ENCODE peak calls at places on chromosomes 13 and 19, in seven cellular contexts. B, N, T, V, R, H and P are unnamed samples.
A peak's percentile ranks its signal among the peaks of the same experiment; 100 is the strongest.

GRCh38 chr13:80084086-80084676 is 256.7 kb downstream of the SPRY2 start:
- ATAC-seq in V (no peak), B (no peak), H (peak; percentile 39), T (no peak), N (no peak), R (peak; percentile 61), P (no peak)

GRCh38 chr19:10898633-10899032 is 27.3 kb downstream of the CARM1 start:
- ATAC-seq in N (no peak), B (no peak), T (peak; percentile 22), V (peak; percentile 9), H (peak; percentile 1), R (no peak), P (no peak)

GRCh38 chr19:40136818-40137217 is 46.1 kb upstream of the ZNF780A start:
- ATAC-seq in T (no peak), B (no peak), R (no peak), H (no peak), N (no peak), V (no peak), P (no peak)

GRCh38 chr13:43325636-43326035 is 302.2 kb downstream of the DNAJC15 start:
- ATAC-seq in R (no peak), V (no peak), B (no peak), N (no peak), T (no peak), H (peak; percentile 77), P (no peak)

GRCh38 chr13:53069800-53070199 is 41.2 kb downstream of the OLFM4 start:
- ATAC-seq in R (no peak), V (peak; percentile 54), B (no peak), N (no peak), T (no peak), H (no peak), P (no peak)

GRCh38 chr19:1765904-1766799 is 12.8 kb downstream of the ONECUT3 start:
- ATAC-seq in T (no peak), N (no peak), R (no peak), V (no peak), H (no peak), B (peak; percentile 17), P (no peak)

GRCh38 chr19:44623080-44623479 is 9.7 kb downstream of the IGSF23 start:
- ATAC-seq in H (no peak), N (peak; percentile 2), R (peak; percentile 44), V (peak; percentile 56), T (no peak), B (no peak), P (no peak)

GRCh38 chr13:48545608-48546007 is 12.7 kb upstream of the RCBTB2 start:
- ATAC-seq in B (no peak), T (no peak), V (no peak), R (no peak), H (no peak), N (peak; percentile 49), P (no peak)

GRCh38 chr13:102132896-102133295 is 269.0 kb downstream of the FGF14 start:
- ATAC-seq in N (no peak), B (no peak), T (no peak), R (no peak), H (no peak), V (no peak), P (no peak)

GRCh38 chr19:55635334-55635717 is 5.5 kb upstream of the ZNF580 start:
- ATAC-seq in R (no peak), N (no peak), B (no peak), H (peak; percentile 4), V (no peak), T (no peak), P (peak; percentile 41)

GRCh38 chr19:38711726-38712153 is 32.5 kb downstream of the CAPN12 start:
- ATAC-seq in N (peak; percentile 11), T (no peak), H (no peak), V (peak; percentile 8), R (peak; percentile 36), B (no peak), P (no peak)

GRCh38 chr19:27746691-27747380 is 1466.1 kb downstream of the UQCRFS1 start:
- ATAC-seq in V (no peak), H (no peak), B (peak; percentile 23), T (peak; percentile 73), R (peak; percentile 68), N (no peak), P (no peak)

GRCh38 chr19:49229416-49229815 is 71.8 kb downstream of the TRPM4 start:
- ATAC-seq in V (no peak), H (no peak), N (no peak), B (no peak), R (no peak), T (no peak), P (no peak)

GRCh38 chr13:24254151-24254810 is 55.1 kb upstream of the C1QTNF9 start:
- ATAC-seq in B (peak; percentile 71), N (peak; percentile 28), R (peak; percentile 32), H (no peak), T (no peak), V (peak; percentile 57), P (peak; percentile 75)

GRCh38 chr13:32731074-32731473 is 144.8 kb downstream of the PDS5B start:
- ATAC-seq in H (no peak), B (peak; percentile 17), N (peak; percentile 13), V (no peak), T (no peak), R (no peak), P (no peak)

GRCh38 chr13:90553167-90553566 is 794.3 kb upstream of the MIR17HG start:
- ATAC-seq in N (no peak), B (no peak), T (no peak), V (no peak), R (no peak), H (no peak), P (no peak)

GRCh38 chr13:114153485-114154080 is 21.2 kb upstream of the RASA3 start:
- ATAC-seq in R (no peak), V (no peak), B (no peak), T (no peak), N (no peak), H (no peak), P (no peak)

GRCh38 chr13:98133949-98134348 is 8.9 kb upstream of the FARP1 start:
- ATAC-seq in H (no peak), B (no peak), T (peak; percentile 66), V (no peak), N (no peak), R (no peak), P (no peak)

GRCh38 chr19:51702754-51703654 is 9.9 kb downstream of the SPACA6 start:
- ATAC-seq in R (no peak), T (peak; percentile 3), B (no peak), N (no peak), H (no peak), V (peak; percentile 25), P (no peak)

GRCh38 chr19:17500447-17501198 is 10.8 kb upstream of the PGLS start:
- ATAC-seq in V (no peak), H (no peak), B (no peak), R (no peak), T (no peak), N (no peak), P (no peak)

GRCh38 chr19:16541526-16542044 is 652 bp downstream of the CHERP start:
- ATAC-seq in N (peak; percentile 3), T (no peak), R (no peak), V (peak; percentile 1), B (no peak), H (no peak), P (peak; percentile 1)

GRCh38 chr13:27043013-27043412 is 128.6 kb downstream of the USP12 start:
- ATAC-seq in H (peak; percentile 54), N (no peak), B (no peak), T (peak; percentile 23), V (peak; percentile 64), R (peak; percentile 55), P (peak; percentile 79)

GRCh38 chr19:31334849-31335624 is 14.2 kb downstream of the TSHZ3 start:
- ATAC-seq in R (no peak), B (no peak), V (no peak), N (no peak), T (no peak), H (no peak), P (no peak)

GRCh38 chr19:48656840-48657474 is 11.0 kb upstream of the CA11 start:
- ATAC-seq in B (no peak), N (no peak), V (peak; percentile 68), H (no peak), R (no peak), T (no peak), P (no peak)

GRCh38 chr19:19443902-19444693 is 38.6 kb downstream of the GATAD2A start:
- ATAC-seq in V (peak; percentile 22), H (no peak), B (peak; percentile 42), R (no peak), N (no peak), T (peak; percentile 24), P (peak; percentile 87)

GRCh38 chr19:40129425-40129824 is 38.7 kb upstream of the ZNF780A start:
- ATAC-seq in R (no peak), T (no peak), H (no peak), V (no peak), B (no peak), N (no peak), P (no peak)

GRCh38 chr13:63161219-63161618 is 1745.6 kb upstream of the PCDH20 start:
- ATAC-seq in T (no peak), B (no peak), R (no peak), H (no peak), N (no peak), V (no peak), P (no peak)

GRCh38 chr19:31902821-31903220 is 442.6 kb upstream of the ZNF507 start:
- ATAC-seq in H (no peak), V (no peak), T (no peak), N (no peak), R (no peak), B (no peak), P (no peak)

GRCh38 chr19:8513687-8514504 is at the start of gene ZNF414:
- ATAC-seq in T (peak; percentile 94), R (peak; percentile 95), B (peak; percentile 94), N (peak; percentile 93), V (peak; percentile 94), H (peak; percentile 97), P (peak; percentile 89)

GRCh38 chr19:23523863-23524262 is 128.6 kb upstream of the ZNF91 start:
- ATAC-seq in V (no peak), N (no peak), T (no peak), H (no peak), B (no peak), R (peak; percentile 91), P (no peak)